ENCODE peak calls at places on chromosome 16, in six cellular contexts. One of them, this sample, is unnamed.

GRCh38 chr16:84298376-84298899 is 3.8 kb downstream of the WFDC1 start:
- DNase-seq in thoracic aorta: no peak
- DNase-seq in transverse colon: peak
- DNase-seq in fibroblast of villous mesenchyme: no peak
- DNase-seq in fibroblast of lung: no peak
- DNase-seq in upper lobe of left lung: no peak
- DNase-seq in this sample: no peak

GRCh38 chr16:67842509-67843342 is 606 bp downstream of the THAP11 start:
- DNase-seq in fibroblast of lung: peak
- DNase-seq in thoracic aorta: no peak
- DNase-seq in upper lobe of left lung: peak
- DNase-seq in transverse colon: peak
- DNase-seq in fibroblast of villous mesenchyme: peak
- DNase-seq in this sample: peak

GRCh38 chr16:77090062-77090461 is 100.9 kb upstream of the MON1B start:
- DNase-seq in thoracic aorta: no peak
- DNase-seq in transverse colon: no peak
- DNase-seq in upper lobe of left lung: no peak
- DNase-seq in fibroblast of villous mesenchyme: no peak
- DNase-seq in fibroblast of lung: peak
- DNase-seq in this sample: no peak

GRCh38 chr16:47025641-47026040 is 52.2 kb upstream of the DNAJA2 start:
- DNase-seq in fibroblast of villous mesenchyme: no peak
- DNase-seq in fibroblast of lung: no peak
- DNase-seq in thoracic aorta: no peak
- DNase-seq in upper lobe of left lung: peak
- DNase-seq in transverse colon: no peak
- DNase-seq in this sample: no peak

GRCh38 chr16:648786-649589 is at the start of gene WDR90:
- DNase-seq in fibroblast of villous mesenchyme: peak
- DNase-seq in thoracic aorta: peak
- DNase-seq in transverse colon: peak
- DNase-seq in upper lobe of left lung: peak
- DNase-seq in fibroblast of lung: peak
- DNase-seq in this sample: peak

GRCh38 chr16:1991135-1991551 is 1.4 kb downstream of the SYNGR3 start:
- DNase-seq in fibroblast of lung: no peak
- DNase-seq in thoracic aorta: no peak
- DNase-seq in fibroblast of villous mesenchyme: no peak
- DNase-seq in upper lobe of left lung: peak
- DNase-seq in transverse colon: peak
- DNase-seq in this sample: no peak

GRCh38 chr16:56814537-56815432 is 50.2 kb upstream of the SLC12A3 start:
- DNase-seq in transverse colon: no peak
- DNase-seq in fibroblast of villous mesenchyme: no peak
- DNase-seq in upper lobe of left lung: no peak
- DNase-seq in fibroblast of lung: peak
- DNase-seq in thoracic aorta: no peak
- DNase-seq in this sample: no peak

GRCh38 chr16:23186171-23186570 is 3.6 kb downstream of the SCNN1G start:
- DNase-seq in fibroblast of villous mesenchyme: no peak
- DNase-seq in thoracic aorta: no peak
- DNase-seq in transverse colon: no peak
- DNase-seq in fibroblast of lung: no peak
- DNase-seq in upper lobe of left lung: peak
- DNase-seq in this sample: no peak

GRCh38 chr16:14088155-14088753 is 17.1 kb downstream of the MRTFB start:
- DNase-seq in fibroblast of villous mesenchyme: peak
- DNase-seq in transverse colon: no peak
- DNase-seq in thoracic aorta: no peak
- DNase-seq in fibroblast of lung: no peak
- DNase-seq in upper lobe of left lung: no peak
- DNase-seq in this sample: no peak

GRCh38 chr16:68744744-68745280 is 7.7 kb downstream of the CDH1 start:
- DNase-seq in fibroblast of lung: peak
- DNase-seq in thoracic aorta: no peak
- DNase-seq in upper lobe of left lung: no peak
- DNase-seq in fibroblast of villous mesenchyme: no peak
- DNase-seq in transverse colon: peak
- DNase-seq in this sample: peak

GRCh38 chr16:67158637-67159600 is 790 bp downstream of the TRADD start:
- DNase-seq in transverse colon: peak
- DNase-seq in fibroblast of lung: peak
- DNase-seq in upper lobe of left lung: peak
- DNase-seq in fibroblast of villous mesenchyme: peak
- DNase-seq in thoracic aorta: no peak
- DNase-seq in this sample: no peak

GRCh38 chr16:7137560-7138330 is 194.9 kb upstream of the RBFOX1 start:
- DNase-seq in upper lobe of left lung: no peak
- DNase-seq in fibroblast of lung: no peak
- DNase-seq in fibroblast of villous mesenchyme: no peak
- DNase-seq in transverse colon: no peak
- DNase-seq in thoracic aorta: no peak
- DNase-seq in this sample: no peak

GRCh38 chr16:324451-325334 is 27.8 kb downstream of the AXIN1 start:
- DNase-seq in upper lobe of left lung: peak
- DNase-seq in transverse colon: peak
- DNase-seq in thoracic aorta: no peak
- DNase-seq in fibroblast of lung: no peak
- DNase-seq in fibroblast of villous mesenchyme: no peak
- DNase-seq in this sample: no peak

GRCh38 chr16:84331998-84332780 is 36.1 kb upstream of the ATP2C2 start:
- DNase-seq in upper lobe of left lung: peak
- DNase-seq in transverse colon: no peak
- DNase-seq in fibroblast of villous mesenchyme: no peak
- DNase-seq in thoracic aorta: no peak
- DNase-seq in fibroblast of lung: peak
- DNase-seq in this sample: no peak

GRCh38 chr16:11621920-11622651 is 35.4 kb upstream of the LITAF start:
- DNase-seq in upper lobe of left lung: peak
- DNase-seq in transverse colon: no peak
- DNase-seq in thoracic aorta: no peak
- DNase-seq in fibroblast of villous mesenchyme: no peak
- DNase-seq in fibroblast of lung: no peak
- DNase-seq in this sample: no peak

GRCh38 chr16:84332975-84333684 is 35.2 kb upstream of the ATP2C2 start:
- DNase-seq in transverse colon: peak
- DNase-seq in fibroblast of villous mesenchyme: no peak
- DNase-seq in upper lobe of left lung: no peak
- DNase-seq in fibroblast of lung: no peak
- DNase-seq in thoracic aorta: no peak
- DNase-seq in this sample: no peak

GRCh38 chr16:75541236-75541635 is 5.3 kb upstream of the CHST5 start:
- DNase-seq in fibroblast of villous mesenchyme: no peak
- DNase-seq in transverse colon: peak
- DNase-seq in fibroblast of lung: no peak
- DNase-seq in thoracic aorta: no peak
- DNase-seq in upper lobe of left lung: no peak
- DNase-seq in this sample: no peak

GRCh38 chr16:81647527-81647926 is 131.6 kb upstream of the PLCG2 start:
- DNase-seq in thoracic aorta: no peak
- DNase-seq in transverse colon: no peak
- DNase-seq in upper lobe of left lung: peak
- DNase-seq in fibroblast of lung: peak
- DNase-seq in fibroblast of villous mesenchyme: no peak
- DNase-seq in this sample: no peak

GRCh38 chr16:50002190-50002589 is 22.8 kb upstream of the CNEP1R1 start:
- DNase-seq in upper lobe of left lung: no peak
- DNase-seq in fibroblast of villous mesenchyme: peak
- DNase-seq in fibroblast of lung: no peak
- DNase-seq in transverse colon: no peak
- DNase-seq in thoracic aorta: no peak
- DNase-seq in this sample: no peak

GRCh38 chr16:75250089-75250808 is 1.2 kb downstream of the BCAR1 start:
- DNase-seq in thoracic aorta: no peak
- DNase-seq in upper lobe of left lung: no peak
- DNase-seq in fibroblast of lung: no peak
- DNase-seq in fibroblast of villous mesenchyme: no peak
- DNase-seq in transverse colon: peak
- DNase-seq in this sample: no peak

GRCh38 chr16:55499951-55500350 is 8.9 kb upstream of the LPCAT2 start:
- DNase-seq in thoracic aorta: no peak
- DNase-seq in transverse colon: no peak
- DNase-seq in fibroblast of villous mesenchyme: peak
- DNase-seq in fibroblast of lung: peak
- DNase-seq in upper lobe of left lung: no peak
- DNase-seq in this sample: peak

GRCh38 chr16:23026777-23027362 is 122.4 kb downstream of the USP31 start:
- DNase-seq in thoracic aorta: no peak
- DNase-seq in upper lobe of left lung: no peak
- DNase-seq in transverse colon: no peak
- DNase-seq in fibroblast of villous mesenchyme: peak
- DNase-seq in fibroblast of lung: peak
- DNase-seq in this sample: no peak

GRCh38 chr16:50673496-50674275 is 7.4 kb downstream of the SNX20 start:
- DNase-seq in fibroblast of lung: no peak
- DNase-seq in upper lobe of left lung: peak
- DNase-seq in fibroblast of villous mesenchyme: no peak
- DNase-seq in thoracic aorta: no peak
- DNase-seq in transverse colon: no peak
- DNase-seq in this sample: no peak

GRCh38 chr16:2280981-2281542 is 13.1 kb upstream of the RNPS1 start:
- DNase-seq in transverse colon: no peak
- DNase-seq in thoracic aorta: no peak
- DNase-seq in fibroblast of lung: no peak
- DNase-seq in fibroblast of villous mesenchyme: no peak
- DNase-seq in upper lobe of left lung: no peak
- DNase-seq in this sample: no peak

GRCh38 chr16:86517652-86518258 is 7.4 kb downstream of the FOXF1 start:
- DNase-seq in transverse colon: peak
- DNase-seq in fibroblast of villous mesenchyme: peak
- DNase-seq in fibroblast of lung: peak
- DNase-seq in thoracic aorta: no peak
- DNase-seq in upper lobe of left lung: peak
- DNase-seq in this sample: no peak
- TF ChIP-seq CTCF in transverse colon: peak
- TF ChIP-seq CTCF in fibroblast of villous mesenchyme: peak
- TF ChIP-seq CTCF in fibroblast of lung: peak
- TF ChIP-seq CTCF in thoracic aorta: peak
- TF ChIP-seq CTCF in upper lobe of left lung: peak
- TF ChIP-seq CTCF in this sample: peak

GRCh38 chr16:8374032-8374431 is 216.3 kb downstream of the TMEM114 start:
- DNase-seq in fibroblast of villous mesenchyme: no peak
- DNase-seq in thoracic aorta: no peak
- DNase-seq in transverse colon: no peak
- DNase-seq in upper lobe of left lung: no peak
- DNase-seq in fibroblast of lung: no peak
- DNase-seq in this sample: no peak
- TF ChIP-seq CTCF in fibroblast of villous mesenchyme: no peak
- TF ChIP-seq CTCF in thoracic aorta: no peak
- TF ChIP-seq CTCF in transverse colon: no peak
- TF ChIP-seq CTCF in upper lobe of left lung: no peak
- TF ChIP-seq CTCF in fibroblast of lung: no peak
- TF ChIP-seq CTCF in this sample: no peak

GRCh38 chr16:20348365-20349185 is 3.9 kb downstream of the UMOD start:
- DNase-seq in transverse colon: no peak
- DNase-seq in fibroblast of villous mesenchyme: no peak
- DNase-seq in upper lobe of left lung: peak
- DNase-seq in fibroblast of lung: no peak
- DNase-seq in thoracic aorta: no peak
- DNase-seq in this sample: no peak
- TF ChIP-seq CTCF in transverse colon: no peak
- TF ChIP-seq CTCF in fibroblast of villous mesenchyme: no peak
- TF ChIP-seq CTCF in upper lobe of left lung: no peak
- TF ChIP-seq CTCF in fibroblast of lung: no peak
- TF ChIP-seq CTCF in thoracic aorta: peak
- TF ChIP-seq CTCF in this sample: no peak

GRCh38 chr16:5639531-5639930 is 541.9 kb upstream of the EEF2KMT start:
- DNase-seq in fibroblast of lung: no peak
- DNase-seq in transverse colon: no peak
- DNase-seq in upper lobe of left lung: no peak
- DNase-seq in fibroblast of villous mesenchyme: no peak
- DNase-seq in thoracic aorta: no peak
- DNase-seq in this sample: no peak

GRCh38 chr16:5634781-5635180 is 537.2 kb upstream of the EEF2KMT start:
- DNase-seq in upper lobe of left lung: no peak
- DNase-seq in fibroblast of villous mesenchyme: no peak
- DNase-seq in transverse colon: no peak
- DNase-seq in thoracic aorta: no peak
- DNase-seq in fibroblast of lung: no peak
- DNase-seq in this sample: no peak

GRCh38 chr16:5633845-5634440 is 536.3 kb upstream of the EEF2KMT start:
- DNase-seq in transverse colon: no peak
- DNase-seq in fibroblast of villous mesenchyme: no peak
- DNase-seq in thoracic aorta: no peak
- DNase-seq in fibroblast of lung: peak
- DNase-seq in upper lobe of left lung: no peak
- DNase-seq in this sample: no peak
- TF ChIP-seq CTCF in transverse colon: peak
- TF ChIP-seq CTCF in fibroblast of villous mesenchyme: peak
- TF ChIP-seq CTCF in thoracic aorta: no peak
- TF ChIP-seq CTCF in fibroblast of lung: no peak
- TF ChIP-seq CTCF in upper lobe of left lung: no peak
- TF ChIP-seq CTCF in this sample: peak

GRCh38 chr16:4136229-4136813 is 20.1 kb upstream of the ADCY9 start:
- DNase-seq in fibroblast of villous mesenchyme: no peak
- DNase-seq in thoracic aorta: no peak
- DNase-seq in fibroblast of lung: no peak
- DNase-seq in upper lobe of left lung: no peak
- DNase-seq in transverse colon: peak
- DNase-seq in this sample: no peak
- TF ChIP-seq CTCF in fibroblast of villous mesenchyme: no peak
- TF ChIP-seq CTCF in thoracic aorta: no peak
- TF ChIP-seq CTCF in fibroblast of lung: no peak
- TF ChIP-seq CTCF in upper lobe of left lung: no peak
- TF ChIP-seq CTCF in transverse colon: no peak
- TF ChIP-seq CTCF in this sample: peak

GRCh38 chr16:8869212-8869987 is 594 bp upstream of the CARHSP1 start:
- DNase-seq in fibroblast of villous mesenchyme: no peak
- DNase-seq in transverse colon: no peak
- DNase-seq in upper lobe of left lung: no peak
- DNase-seq in fibroblast of lung: no peak
- DNase-seq in thoracic aorta: no peak
- DNase-seq in this sample: no peak
- TF ChIP-seq CTCF in fibroblast of villous mesenchyme: no peak
- TF ChIP-seq CTCF in transverse colon: peak
- TF ChIP-seq CTCF in upper lobe of left lung: no peak
- TF ChIP-seq CTCF in fibroblast of lung: no peak
- TF ChIP-seq CTCF in thoracic aorta: no peak
- TF ChIP-seq CTCF in this sample: no peak

GRCh38 chr16:72940886-72941285 is 107.0 kb downstream of the ZFHX3 start:
- DNase-seq in thoracic aorta: no peak
- DNase-seq in fibroblast of villous mesenchyme: no peak
- DNase-seq in transverse colon: no peak
- DNase-seq in fibroblast of lung: no peak
- DNase-seq in upper lobe of left lung: no peak
- DNase-seq in this sample: no peak

GRCh38 chr16:72937360-72937759 is 110.6 kb downstream of the ZFHX3 start:
- DNase-seq in thoracic aorta: no peak
- DNase-seq in transverse colon: no peak
- DNase-seq in upper lobe of left lung: no peak
- DNase-seq in fibroblast of villous mesenchyme: no peak
- DNase-seq in fibroblast of lung: no peak
- DNase-seq in this sample: no peak

GRCh38 chr16:72938426-72939164 is 109.3 kb downstream of the ZFHX3 start:
- DNase-seq in thoracic aorta: peak
- DNase-seq in fibroblast of villous mesenchyme: peak
- DNase-seq in fibroblast of lung: peak
- DNase-seq in transverse colon: peak
- DNase-seq in upper lobe of left lung: no peak
- DNase-seq in this sample: no peak

GRCh38 chr16:72937916-72938315 is 110.0 kb downstream of the ZFHX3 start:
- DNase-seq in transverse colon: no peak
- DNase-seq in upper lobe of left lung: no peak
- DNase-seq in thoracic aorta: no peak
- DNase-seq in fibroblast of villous mesenchyme: no peak
- DNase-seq in fibroblast of lung: no peak
- DNase-seq in this sample: no peak

GRCh38 chr16:72939247-72939646 is 108.7 kb downstream of the ZFHX3 start:
- DNase-seq in upper lobe of left lung: no peak
- DNase-seq in thoracic aorta: no peak
- DNase-seq in transverse colon: peak
- DNase-seq in fibroblast of lung: peak
- DNase-seq in fibroblast of villous mesenchyme: peak
- DNase-seq in this sample: no peak
- TF ChIP-seq CTCF in upper lobe of left lung: no peak
- TF ChIP-seq CTCF in thoracic aorta: no peak
- TF ChIP-seq CTCF in transverse colon: peak
- TF ChIP-seq CTCF in fibroblast of lung: peak
- TF ChIP-seq CTCF in fibroblast of villous mesenchyme: peak
- TF ChIP-seq CTCF in this sample: no peak